ENCODE peak calls at places on chromosomes 1 and 21, in eight cellular contexts. G is astrocyte of the cerebellum, M is MM.1S, B is heart left ventricle, I is GM06990, K is suprapubic skin, F is mucosa of descending colon, R is lung. A is an unnamed sample.

GRCh38 chr21:36396971-36397370 is 11.8 kb downstream of the CHAF1B start:
- DNase-seq in G (no peak), M (no peak), B (no peak), I (no peak), K (peak; percentile 63), F (no peak), R (no peak), A (no peak)

GRCh38 chr21:46009951-46010655 is 28.5 kb downstream of the COL6A1 start:
- DNase-seq in G (no peak), M (no peak), B (no peak), I (no peak), K (no peak), F (no peak), R (no peak), A (no peak)

GRCh38 chr1:208216062-208216461 is 28.1 kb downstream of the PLXNA2 start:
- DNase-seq in G (no peak), M (no peak), B (no peak), I (no peak), K (no peak), F (no peak), R (no peak), A (no peak)

GRCh38 chr1:245428681-245429080 is 273.9 kb downstream of the KIF26B start:
- DNase-seq in G (no peak), M (no peak), B (no peak), I (no peak), K (no peak), F (no peak), R (no peak), A (no peak)

GRCh38 chr1:53162621-53163020 is 20.2 kb upstream of the SLC1A7 start:
- DNase-seq in G (no peak), M (no peak), B (no peak), I (no peak), K (no peak), F (no peak), R (no peak), A (no peak)

GRCh38 chr1:38020361-38020760 is 7.8 kb downstream of the UTP11 start:
- DNase-seq in G (no peak), M (no peak), B (no peak), I (no peak), K (no peak), F (no peak), R (no peak), A (no peak)

GRCh38 chr21:18041012-18041411 is 203.6 kb upstream of the CHODL start:
- DNase-seq in G (peak; percentile 15), M (peak; percentile 76), B (no peak), I (no peak), K (no peak), F (no peak), R (no peak), A (peak; percentile 28)

GRCh38 chr1:167974698-167975097 is 37.8 kb upstream of the MPC2 start:
- DNase-seq in G (no peak), M (no peak), B (no peak), I (no peak), K (no peak), F (no peak), R (no peak), A (no peak)

GRCh38 chr21:35023396-35024070 is 25.6 kb downstream of the RUNX1 start:
- DNase-seq in G (no peak), M (no peak), B (no peak), I (no peak), K (no peak), F (no peak), R (no peak), A (no peak)

GRCh38 chr1:65527672-65528071 is 107.2 kb downstream of the LEPR start:
- DNase-seq in G (no peak), M (no peak), B (no peak), I (no peak), K (no peak), F (no peak), R (no peak), A (no peak)

GRCh38 chr1:65527211-65527610 is 106.7 kb downstream of the LEPR start:
- DNase-seq in G (peak; percentile 73), M (no peak), B (no peak), I (no peak), K (no peak), F (no peak), R (no peak), A (no peak)

GRCh38 chr1:65525297-65526048 is 105.0 kb downstream of the LEPR start:
- DNase-seq in G (no peak), M (no peak), B (no peak), I (peak; percentile 3), K (no peak), F (no peak), R (no peak), A (no peak)

GRCh38 chr1:65526049-65526556 is 105.6 kb downstream of the LEPR start:
- DNase-seq in G (no peak), M (no peak), B (no peak), I (no peak), K (no peak), F (no peak), R (no peak), A (no peak)

DNA sequence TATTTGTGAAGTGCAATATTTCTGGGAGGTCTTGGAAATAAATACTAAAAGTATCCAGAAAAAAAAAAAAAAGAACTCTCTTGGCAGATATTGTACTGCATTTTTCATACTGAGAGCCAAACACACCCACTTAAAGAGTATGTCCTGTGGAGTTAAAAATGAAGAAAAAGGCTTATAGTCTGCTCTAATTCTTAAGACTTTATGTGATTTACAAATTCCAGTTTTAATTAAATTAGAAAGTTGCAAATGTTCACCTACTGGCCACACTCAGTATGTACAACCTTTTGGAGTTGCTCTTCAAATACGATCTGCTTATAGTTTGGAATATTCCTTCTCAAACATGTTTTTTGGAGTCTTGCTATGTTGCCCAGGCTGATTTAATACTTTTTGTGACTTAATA is 107.6 kb downstream of the LEPR start:
- DNase-seq in G (no peak), M (no peak), B (no peak), I (no peak), K (no peak), F (no peak), R (no peak), A (no peak)
- TF ChIP-seq CTCF in G (no peak), M (no peak), B (peak; percentile 26), I (no peak), K (peak; percentile 9), F (no peak), R (no peak), A (no peak)

DNA sequence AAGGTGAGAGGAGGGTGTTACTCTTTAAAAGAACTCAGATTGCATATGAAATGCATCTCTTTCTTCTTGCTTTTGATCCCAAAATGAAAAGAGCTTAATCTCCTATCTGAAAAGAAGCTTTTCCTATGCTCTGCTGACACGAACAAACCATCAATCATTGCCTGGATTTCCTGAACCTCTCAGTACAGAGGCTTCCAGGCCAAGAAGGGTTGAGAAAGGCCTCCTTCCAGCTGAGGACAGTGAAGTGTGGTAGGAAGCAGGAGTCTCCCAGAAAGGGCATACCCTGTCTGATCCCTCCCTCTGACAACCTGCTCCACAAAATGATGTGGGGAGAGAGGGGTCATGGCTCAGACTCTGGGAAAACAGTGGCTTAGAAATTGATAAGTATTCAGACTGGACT is 310.4 kb downstream of the SIPA1L2 start:
- DNase-seq in G (no peak), M (no peak), B (no peak), I (no peak), K (no peak), F (no peak), R (no peak), A (no peak)
- H3K4me3 ChIP-seq in G (no peak overlapping the region), M (no peak overlapping the region), B (no peak overlapping the region), I (no peak overlapping the region), K (no peak overlapping the region), F (no peak overlapping the region), R (no peak overlapping the region), A (no peak overlapping the region)

GRCh38 chr1:39410915-39411436 is 80.5 kb upstream of the BMP8A start:
- DNase-seq in G (peak; percentile 97), M (peak; percentile 86), B (peak; percentile 86), I (peak; percentile 17), K (peak; percentile 88), F (peak; percentile 67), R (peak; percentile 90), A (peak; percentile 72)
- TF ChIP-seq CTCF in G (peak; percentile 95), M (peak; percentile 86), B (peak; percentile 78), I (peak; percentile 75), K (peak; percentile 28), F (peak; percentile 39), R (peak; percentile 50), A (peak; percentile 60)

DNA sequence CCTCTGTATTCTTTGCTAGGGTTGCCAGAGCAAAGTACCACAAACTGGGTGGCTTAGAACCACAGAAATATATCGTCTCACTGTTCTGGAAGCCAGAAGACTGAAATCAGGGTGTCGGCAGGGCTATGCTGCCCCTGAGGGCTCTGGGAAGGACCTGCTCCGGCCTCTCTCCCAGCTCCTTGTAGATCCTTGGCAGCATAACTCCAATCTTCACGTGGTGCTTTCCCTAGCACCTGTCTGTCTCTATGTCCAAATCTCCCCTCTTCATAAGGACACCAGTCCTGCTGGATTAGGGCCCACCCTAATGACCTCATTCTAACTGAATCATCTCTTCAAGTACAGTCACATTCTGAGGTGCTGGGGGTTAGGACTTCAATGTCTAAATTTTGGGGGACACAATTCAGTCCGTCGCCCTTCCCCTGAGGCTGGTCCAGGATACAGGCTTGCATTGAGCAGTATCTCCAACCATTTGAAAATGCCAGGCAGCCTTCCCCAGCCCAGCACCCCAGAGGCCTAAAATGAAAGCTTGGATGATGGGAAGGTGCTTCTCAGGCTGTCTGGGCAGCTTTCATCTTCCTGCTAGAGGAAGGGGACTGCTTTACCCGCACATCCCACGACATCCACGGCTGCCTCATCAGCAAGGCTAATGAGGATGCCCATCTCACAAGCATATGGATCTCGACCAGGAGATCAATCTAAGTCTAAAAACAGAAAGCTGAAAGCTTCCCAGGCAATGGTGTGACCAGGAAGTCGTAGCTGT is 24.7 kb downstream of the TRIM67 start:
- DNase-seq in G (no peak), M (no peak), B (no peak), I (no peak), K (no peak), F (no peak), R (no peak), A (no peak)
- H3K4me3 ChIP-seq in G (no peak overlapping the region), M (no peak overlapping the region), B (no peak overlapping the region), I (no peak overlapping the region), K (no peak overlapping the region), F (no peak overlapping the region), R (no peak overlapping the region), A (no peak overlapping the region)